ENCODE peak calls at places on chromosomes 12 and 14, in five cellular contexts. R is astrocyte, T is A549, H is aorta, K is right cardiac atrium. M is an unnamed sample.

GRCh38 chr12:13980548-13981295 is 680 bp downstream of the GRIN2B start:
- DNase-seq in K (no peak), T (peak), H (no peak), R (no peak), M (no peak)

GRCh38 chr14:104729835-104730181 is 5.8 kb downstream of the ADSS1 start:
- DNase-seq in K (no peak), T (no peak), H (no peak), R (no peak), M (no peak)

GRCh38 chr12:47964102-47964723 is 817 bp downstream of the TMEM106C start:
- DNase-seq in R (no peak), H (no peak), K (no peak), T (peak), M (no peak)

GRCh38 chr12:32400114-32400672 is 835 bp downstream of the FGD4 start:
- DNase-seq in H (no peak), R (no peak), T (peak), K (no peak), M (no peak)

GRCh38 chr14:96267336-96267735 is 11.3 kb downstream of the BDKRB1 start:
- DNase-seq in T (no peak), K (no peak), R (peak), H (no peak), M (peak)

GRCh38 chr14:52798826-52799225 is 7.4 kb upstream of the GNPNAT1 start:
- DNase-seq in R (no peak), K (no peak), H (no peak), T (no peak), M (no peak)

GRCh38 chr12:50032516-50033316 is 7.4 kb upstream of the RACGAP1 start:
- DNase-seq in H (peak), T (no peak), R (no peak), K (no peak), M (no peak)

GRCh38 chr12:12408265-12408690 is 51.4 kb downstream of the BORCS5 start:
- DNase-seq in T (no peak), R (no peak), H (no peak), K (no peak), M (no peak)

GRCh38 chr12:94982456-94982855 is 21.0 kb downstream of the NDUFA12 start:
- DNase-seq in T (no peak), R (peak), K (no peak), H (no peak), M (no peak)

GRCh38 chr12:91191516-91192111 is 9.0 kb upstream of the DCN start:
- DNase-seq in T (no peak), H (no peak), K (no peak), R (no peak), M (no peak)

GRCh38 chr14:51989293-51990234 is at the start of gene RTRAF:
- DNase-seq in K (peak), H (peak), T (peak), R (peak), M (peak)

GRCh38 chr12:57899010-57899662 is 42.2 kb upstream of the ATP23 start:
- DNase-seq in T (no peak), R (peak), K (peak), H (peak), M (peak)

GRCh38 chr14:68211421-68211820 is 391.8 kb downstream of the RAD51B start:
- DNase-seq in T (no peak), H (no peak), R (peak), K (no peak), M (no peak)

GRCh38 chr12:128531153-128531552 is 264.2 kb downstream of the TMEM132C start:
- DNase-seq in K (no peak), T (no peak), R (no peak), H (no peak), M (no peak)

GRCh38 chr14:93042968-93043940 is 72.5 kb downstream of the ITPK1 start:
- DNase-seq in R (peak), K (peak), H (peak), T (peak), M (peak)
- H3K27ac ChIP-seq in R (no peak), K (peak), H (peak), T (peak), M (no peak)

GRCh38 chr14:61260939-61261776 is 20.0 kb downstream of the TMEM30B start:
- DNase-seq in R (peak), K (no peak), T (no peak), H (no peak), M (peak)
- H3K27ac ChIP-seq in R (no peak), K (no peak), T (no peak), H (no peak), M (no peak)

DNA sequence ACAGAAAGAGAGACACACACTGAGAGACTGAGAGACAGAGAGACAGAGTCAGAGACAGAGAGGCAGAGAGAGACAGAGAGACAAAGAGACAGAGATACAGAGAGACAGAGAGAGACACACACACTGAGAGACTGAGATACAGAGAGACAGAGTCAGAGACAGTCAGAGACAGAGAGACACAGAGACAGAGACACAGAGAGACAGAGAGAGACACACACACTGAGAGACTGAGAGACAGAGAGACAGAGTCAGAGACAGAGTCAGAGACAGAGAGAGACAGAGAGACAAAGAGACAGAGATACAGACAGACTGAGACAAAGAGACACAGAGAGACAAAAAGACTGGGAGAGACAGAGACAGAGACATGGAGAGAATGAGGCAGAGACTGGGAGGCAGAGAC is 90.0 kb downstream of the GALNT9 start:
- DNase-seq in K (no peak), R (no peak), T (no peak), H (no peak), M (no peak)
- H3K27ac ChIP-seq in K (no peak), R (no peak), T (no peak), H (no peak), M (no peak)

GRCh38 chr14:31696378-31696777 is 135.2 kb downstream of the NUBPL start:
- DNase-seq in T (no peak), R (no peak), K (no peak), H (no peak), M (no peak)
- H3K27ac ChIP-seq in T (no peak), R (no peak), K (no peak), H (no peak), M (no peak)

DNA sequence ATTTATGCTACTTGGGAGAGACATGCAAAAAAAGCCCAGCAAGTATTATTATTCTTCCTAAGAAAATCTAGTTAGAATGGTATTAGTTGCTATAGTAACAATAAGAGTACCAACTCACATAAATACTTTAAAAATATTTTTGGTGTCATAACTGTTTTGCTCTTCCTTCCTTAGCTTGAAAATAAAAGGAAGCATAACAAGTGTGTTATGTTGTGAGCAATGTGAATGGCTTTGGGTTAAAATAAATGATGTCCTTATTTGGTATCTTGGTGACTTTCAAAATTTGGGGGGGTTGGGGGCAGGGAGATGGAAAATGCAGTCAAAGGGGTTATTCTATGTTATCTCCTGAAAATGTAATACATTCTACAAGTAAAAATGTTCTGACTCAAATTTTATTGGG is 91.0 kb downstream of the ELK3 start:
- DNase-seq in T (no peak), R (no peak), H (no peak), K (no peak), M (no peak)
- H3K27ac ChIP-seq in T (no peak), R (no peak), H (no peak), K (no peak), M (no peak)

GRCh38 chr12:124392991-124393790 is 98.3 kb downstream of the RFLNA start:
- DNase-seq in H (peak), R (peak), K (peak), T (no peak), M (peak)

GRCh38 chr12:124395986-124396385 is 101.1 kb downstream of the RFLNA start:
- DNase-seq in K (no peak), H (no peak), T (no peak), R (no peak), M (no peak)

GRCh38 chr12:124393831-124394230 is 98.9 kb downstream of the RFLNA start:
- DNase-seq in T (no peak), H (no peak), K (no peak), R (no peak), M (no peak)

GRCh38 chr12:124395284-124395752 is 100.4 kb downstream of the RFLNA start:
- DNase-seq in R (no peak), H (no peak), K (peak), T (no peak), M (no peak)

GRCh38 chr12:124394462-124395128 is 99.7 kb downstream of the RFLNA start:
- DNase-seq in T (no peak), R (peak), K (peak), H (no peak), M (no peak)
- H3K27ac ChIP-seq in T (peak), R (peak), K (peak), H (no peak), M (no peak)

DNA sequence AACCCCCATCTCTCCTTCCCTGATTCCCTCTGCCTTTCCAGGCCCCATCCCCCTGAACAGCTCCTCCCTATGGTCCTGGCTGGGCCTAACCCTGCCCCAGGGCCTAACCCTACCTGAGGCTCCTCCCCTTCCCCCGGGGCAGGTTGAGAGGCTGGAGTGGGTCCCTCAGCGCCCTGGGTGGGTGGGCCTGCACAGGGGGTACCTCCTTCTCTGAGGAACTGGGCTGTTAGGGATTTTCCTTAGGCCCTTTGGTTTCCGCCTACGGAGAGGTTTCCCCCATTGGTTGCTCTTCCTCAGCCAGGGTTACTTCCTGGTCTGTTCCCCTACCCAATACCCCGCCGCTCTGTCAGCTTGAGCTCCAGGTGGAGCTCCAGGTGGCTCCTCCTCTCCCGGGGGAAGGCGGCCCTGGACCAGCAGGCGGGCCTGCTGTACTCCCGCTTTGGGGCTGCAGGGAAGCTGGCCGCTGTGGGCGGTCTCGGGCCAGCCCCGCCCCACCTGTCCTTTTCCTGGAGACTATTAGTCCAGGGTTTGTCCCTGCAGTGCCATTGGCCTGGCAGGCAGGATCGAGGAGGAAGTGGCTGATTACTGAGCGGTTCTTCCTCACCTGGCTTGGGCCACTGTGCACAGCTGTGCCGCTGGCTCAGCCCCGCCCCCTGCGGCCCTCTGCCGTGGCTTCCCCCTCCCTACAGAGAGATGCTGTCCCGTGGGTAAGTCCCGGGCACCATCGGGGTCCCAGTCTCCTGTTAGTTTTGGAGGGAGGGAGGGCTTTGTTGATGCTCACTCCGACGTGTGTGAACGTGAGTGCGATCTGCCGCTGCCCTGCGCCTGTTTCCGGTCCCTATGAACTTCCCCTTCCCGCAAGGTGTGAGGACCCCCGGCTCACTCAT is 2.5 kb downstream of the C12orf57 start:
- DNase-seq in R (no peak), T (peak), H (no peak), K (peak), M (no peak)
- H3K27ac ChIP-seq in R (no peak), T (peak), H (no peak), K (no peak), M (no peak)

DNA sequence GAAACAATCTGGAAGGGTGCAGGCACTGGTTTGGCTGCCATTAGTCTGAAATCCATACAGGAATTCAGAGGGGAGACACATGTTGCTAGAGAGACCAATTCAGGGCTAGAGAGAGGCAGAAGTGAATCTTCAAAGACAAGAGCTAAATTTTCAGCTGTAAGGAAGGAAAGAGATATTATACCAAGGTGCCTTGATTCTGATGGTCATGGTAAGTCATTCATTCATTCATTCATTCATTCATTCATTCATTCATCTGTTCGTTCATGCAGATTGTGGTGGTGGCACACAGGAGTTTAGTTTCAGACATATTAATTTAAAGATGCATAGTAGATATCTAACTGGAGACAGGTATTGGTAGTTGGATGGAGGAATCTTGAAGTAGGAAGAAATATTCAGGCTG is 1493.5 kb upstream of the TMEM132C start:
- DNase-seq in K (no peak), R (no peak), H (no peak), T (no peak), M (no peak)
- H3K27ac ChIP-seq in K (no peak), R (no peak), H (no peak), T (no peak), M (no peak)

GRCh38 chr12:53201170-53201541 is 5.9 kb downstream of the ITGB7 start:
- DNase-seq in K (no peak), R (peak), T (no peak), H (no peak), M (peak)
- H3K27ac ChIP-seq in K (no peak), R (no peak), T (no peak), H (no peak), M (no peak)

GRCh38 chr14:99566009-99566389 is 38.0 kb downstream of the CCDC85C start:
- DNase-seq in R (no peak), T (no peak), H (no peak), K (no peak), M (no peak)

GRCh38 chr14:99565383-99565782 is 38.6 kb downstream of the CCDC85C start:
- DNase-seq in K (no peak), H (no peak), T (no peak), R (no peak), M (no peak)

GRCh38 chr14:99568567-99569560 is 35.1 kb downstream of the CCDC85C start:
- DNase-seq in K (peak), T (no peak), R (peak), H (no peak), M (peak)

GRCh38 chr14:99564903-99565259 is 39.1 kb downstream of the CCDC85C start:
- DNase-seq in K (no peak), R (no peak), H (no peak), T (no peak), M (no peak)

GRCh38 chr14:99566390-99567354 is 37.3 kb downstream of the CCDC85C start:
- DNase-seq in R (no peak), T (no peak), H (no peak), K (no peak), M (no peak)
- H3K27ac ChIP-seq in R (no peak), T (peak), H (no peak), K (no peak), M (no peak)

M was measured in IMR-90.